ENCODE peak calls at places on chromosomes 5 and 9, in ten cellular contexts. One of them, this sample, is unnamed.

GRCh38 chr5:32138839-32139493 is 35.2 kb downstream of the GOLPH3 start:
- DNase-seq in activated T-cell treated with anti-CD3 and anti-CD28 coated beads for 24 hours: peak; percentile 51
- DNase-seq in HAP-1: no peak
- DNase-seq in EH: no peak
- DNase-seq in body of pancreas: no peak
- DNase-seq in mucosa of gallbladder: no peak
- DNase-seq in HuH-7.5: no peak
- DNase-seq in NCI-H524: no peak
- DNase-seq in NCI-H1417 treated with DMSO at 0.1 percent for 48 hours: no peak
- DNase-seq in cardiac fibroblast: peak; percentile 25
- DNase-seq in this sample: no peak

GRCh38 chr5:979100-979817 is 29.3 kb upstream of the NKD2 start:
- DNase-seq in activated T-cell treated with anti-CD3 and anti-CD28 coated beads for 24 hours: no peak
- DNase-seq in HAP-1: peak; percentile 5
- DNase-seq in EH: no peak
- DNase-seq in body of pancreas: no peak
- DNase-seq in mucosa of gallbladder: no peak
- DNase-seq in HuH-7.5: no peak
- DNase-seq in NCI-H524: no peak
- DNase-seq in NCI-H1417 treated with DMSO at 0.1 percent for 48 hours: no peak
- DNase-seq in cardiac fibroblast: no peak
- DNase-seq in this sample: no peak

GRCh38 chr5:60349891-60350415 is 350.0 kb downstream of the DEPDC1B start:
- DNase-seq in activated T-cell treated with anti-CD3 and anti-CD28 coated beads for 24 hours: no peak
- DNase-seq in HAP-1: no peak
- DNase-seq in EH: no peak
- DNase-seq in body of pancreas: no peak
- DNase-seq in mucosa of gallbladder: no peak
- DNase-seq in HuH-7.5: no peak
- DNase-seq in NCI-H524: peak; percentile 96
- DNase-seq in NCI-H1417 treated with DMSO at 0.1 percent for 48 hours: no peak
- DNase-seq in cardiac fibroblast: no peak
- DNase-seq in this sample: no peak

GRCh38 chr5:16659536-16659935 is 42.7 kb upstream of the RETREG1 start:
- DNase-seq in activated T-cell treated with anti-CD3 and anti-CD28 coated beads for 24 hours: no peak
- DNase-seq in HAP-1: no peak
- DNase-seq in EH: no peak
- DNase-seq in body of pancreas: no peak
- DNase-seq in mucosa of gallbladder: no peak
- DNase-seq in HuH-7.5: no peak
- DNase-seq in NCI-H524: no peak
- DNase-seq in NCI-H1417 treated with DMSO at 0.1 percent for 48 hours: no peak
- DNase-seq in cardiac fibroblast: no peak
- DNase-seq in this sample: no peak

GRCh38 chr9:129579294-129579693 is 41.6 kb downstream of the C9orf50 start:
- DNase-seq in activated T-cell treated with anti-CD3 and anti-CD28 coated beads for 24 hours: no peak
- DNase-seq in HAP-1: no peak
- DNase-seq in EH: no peak
- DNase-seq in body of pancreas: no peak
- DNase-seq in mucosa of gallbladder: no peak
- DNase-seq in HuH-7.5: no peak
- DNase-seq in NCI-H524: no peak
- DNase-seq in NCI-H1417 treated with DMSO at 0.1 percent for 48 hours: no peak
- DNase-seq in cardiac fibroblast: no peak
- DNase-seq in this sample: no peak

GRCh38 chr5:83513491-83513890 is 41.9 kb downstream of the VCAN start:
- DNase-seq in activated T-cell treated with anti-CD3 and anti-CD28 coated beads for 24 hours: no peak
- DNase-seq in HAP-1: no peak
- DNase-seq in EH: no peak
- DNase-seq in body of pancreas: no peak
- DNase-seq in mucosa of gallbladder: no peak
- DNase-seq in HuH-7.5: no peak
- DNase-seq in NCI-H524: no peak
- DNase-seq in NCI-H1417 treated with DMSO at 0.1 percent for 48 hours: no peak
- DNase-seq in cardiac fibroblast: no peak
- DNase-seq in this sample: peak; percentile 46

GRCh38 chr9:105355810-105356209 is 92.0 kb upstream of the FSD1L start:
- DNase-seq in activated T-cell treated with anti-CD3 and anti-CD28 coated beads for 24 hours: no peak
- DNase-seq in HAP-1: no peak
- DNase-seq in EH: peak; percentile 3
- DNase-seq in body of pancreas: no peak
- DNase-seq in mucosa of gallbladder: no peak
- DNase-seq in HuH-7.5: no peak
- DNase-seq in NCI-H524: no peak
- DNase-seq in NCI-H1417 treated with DMSO at 0.1 percent for 48 hours: no peak
- DNase-seq in cardiac fibroblast: peak; percentile 57
- DNase-seq in this sample: no peak

GRCh38 chr5:142717582-142718215 is 31.8 kb upstream of the FGF1 start:
- DNase-seq in activated T-cell treated with anti-CD3 and anti-CD28 coated beads for 24 hours: no peak
- DNase-seq in HAP-1: no peak
- DNase-seq in EH: peak; percentile 81
- DNase-seq in body of pancreas: peak; percentile 31
- DNase-seq in mucosa of gallbladder: peak; percentile 39
- DNase-seq in HuH-7.5: peak; percentile 23
- DNase-seq in NCI-H524: peak; percentile 40
- DNase-seq in NCI-H1417 treated with DMSO at 0.1 percent for 48 hours: no peak
- DNase-seq in cardiac fibroblast: peak; percentile 84
- DNase-seq in this sample: peak; percentile 74

GRCh38 chr5:75368391-75368790 is 31.4 kb downstream of the HMGCR start:
- DNase-seq in activated T-cell treated with anti-CD3 and anti-CD28 coated beads for 24 hours: no peak
- DNase-seq in HAP-1: no peak
- DNase-seq in EH: peak; percentile 75
- DNase-seq in body of pancreas: no peak
- DNase-seq in mucosa of gallbladder: no peak
- DNase-seq in HuH-7.5: no peak
- DNase-seq in NCI-H524: no peak
- DNase-seq in NCI-H1417 treated with DMSO at 0.1 percent for 48 hours: no peak
- DNase-seq in cardiac fibroblast: peak; percentile 50
- DNase-seq in this sample: no peak

GRCh38 chr9:98256632-98257218 is 1.3 kb upstream of the TBC1D2 start:
- DNase-seq in activated T-cell treated with anti-CD3 and anti-CD28 coated beads for 24 hours: peak; percentile 16
- DNase-seq in HAP-1: peak; percentile 50
- DNase-seq in EH: peak; percentile 24
- DNase-seq in body of pancreas: no peak
- DNase-seq in mucosa of gallbladder: no peak
- DNase-seq in HuH-7.5: peak; percentile 60
- DNase-seq in NCI-H524: peak; percentile 61
- DNase-seq in NCI-H1417 treated with DMSO at 0.1 percent for 48 hours: no peak
- DNase-seq in cardiac fibroblast: no peak
- DNase-seq in this sample: no peak